ENCODE peak calls at places on chromosomes 5 and 9, in six cellular contexts. V is uterus, J is GM12865, T is transverse colon, Y is HepG2, C is neural crest cell. Z is an unnamed sample.

GRCh38 chr5:10734050-10734709 is 26.9 kb downstream of the DAP start:
- DNase-seq in T (no peak), J (no peak), C (no peak), Y (no peak), V (no peak), Z (no peak)

GRCh38 chr5:67989457-67989856 is 226.1 kb upstream of the PIK3R1 start:
- DNase-seq in C (no peak), V (no peak), T (no peak), Y (no peak), J (no peak), Z (no peak)

GRCh38 chr9:134570151-134570621 is 71.4 kb upstream of the COL5A1 start:
- DNase-seq in T (no peak), V (peak; percentile 8), C (no peak), Y (no peak), J (no peak), Z (no peak)

GRCh38 chr9:1986341-1986740 is 28.8 kb upstream of the SMARCA2 start:
- DNase-seq in C (no peak), T (no peak), Y (no peak), J (no peak), V (no peak), Z (no peak)

GRCh38 chr5:149656576-149657182 is 73.4 kb upstream of the PPARGC1B start:
- DNase-seq in V (no peak), C (no peak), J (peak; percentile 51), Y (no peak), T (peak; percentile 85), Z (peak; percentile 22)

GRCh38 chr5:143957455-143957854 is 145.5 kb downstream of the HMHB1 start:
- DNase-seq in J (no peak), C (no peak), V (no peak), Y (no peak), T (no peak), Z (no peak)

GRCh38 chr5:1472964-1473628 is 27.9 kb upstream of the SLC6A3 start:
- DNase-seq in J (peak; percentile 21), C (no peak), V (peak; percentile 9), Y (no peak), T (no peak), Z (no peak)

GRCh38 chr5:155270737-155271136 is 257.2 kb downstream of the KIF4B start:
- DNase-seq in V (no peak), J (no peak), Y (no peak), C (no peak), T (no peak), Z (no peak)

GRCh38 chr5:148641735-148642134 is 12.6 kb downstream of the HTR4 start:
- DNase-seq in C (no peak), V (no peak), J (no peak), T (no peak), Y (no peak), Z (no peak)

GRCh38 chr5:134538296-134538695 is 12.8 kb downstream of the JADE2 start:
- DNase-seq in Y (no peak), J (no peak), T (no peak), V (no peak), C (no peak), Z (no peak)

GRCh38 chr5:75639912-75640311 is 28.7 kb downstream of the ANKDD1B start:
- DNase-seq in C (no peak), J (no peak), V (no peak), T (no peak), Y (no peak), Z (no peak)

GRCh38 chr5:77210091-77211012 is at the start of gene PDE8B:
- DNase-seq in Y (no peak), C (no peak), J (no peak), V (peak; percentile 33), T (no peak), Z (no peak)

GRCh38 chr9:112852741-112853505 is 37.8 kb downstream of the SLC46A2 start:
- DNase-seq in J (no peak), V (no peak), Y (no peak), C (no peak), T (no peak), Z (no peak)

GRCh38 chr9:85703398-85703797 is 38.4 kb downstream of the AGTPBP1 start:
- DNase-seq in C (no peak), Y (no peak), J (no peak), T (no peak), V (no peak), Z (no peak)

GRCh38 chr9:17906204-17906840 is 327.5 kb downstream of the SH3GL2 start:
- DNase-seq in V (peak; percentile 47), Y (no peak), T (peak; percentile 59), J (no peak), C (peak; percentile 44), Z (peak; percentile 21)

GRCh38 chr5:27010646-27011045 is 27.7 kb downstream of the CDH9 start:
- DNase-seq in J (no peak), C (no peak), Y (no peak), T (no peak), V (no peak), Z (no peak)

GRCh38 chr9:128149951-128150593 is 819 bp downstream of the LCN2 start:
- DNase-seq in T (no peak), V (no peak), J (no peak), Y (no peak), C (no peak), Z (no peak)

GRCh38 chr9:121288557-121288873 is 20.6 kb downstream of the GSN start:
- DNase-seq in Y (no peak), V (no peak), T (no peak), C (no peak), J (no peak), Z (no peak)

GRCh38 chr5:155402927-155403645 is 389.5 kb downstream of the KIF4B start:
- DNase-seq in T (no peak), C (no peak), Y (no peak), J (no peak), V (no peak), Z (no peak)

GRCh38 chr5:31469886-31470285 is 62.0 kb downstream of the DROSHA start:
- DNase-seq in J (no peak), T (no peak), C (no peak), Y (no peak), V (no peak), Z (no peak)

GRCh38 chr5:120655828-120656435 is 191.8 kb downstream of the PRR16 start:
- DNase-seq in J (peak; percentile 11), V (no peak), C (peak; percentile 39), T (peak; percentile 10), Y (peak; percentile 18), Z (peak; percentile 29)
- TF ChIP-seq CTCF in J (peak; percentile 44), V (no peak), C (peak; percentile 79), T (peak; percentile 39), Y (peak; percentile 69), Z (peak; percentile 87)

DNA sequence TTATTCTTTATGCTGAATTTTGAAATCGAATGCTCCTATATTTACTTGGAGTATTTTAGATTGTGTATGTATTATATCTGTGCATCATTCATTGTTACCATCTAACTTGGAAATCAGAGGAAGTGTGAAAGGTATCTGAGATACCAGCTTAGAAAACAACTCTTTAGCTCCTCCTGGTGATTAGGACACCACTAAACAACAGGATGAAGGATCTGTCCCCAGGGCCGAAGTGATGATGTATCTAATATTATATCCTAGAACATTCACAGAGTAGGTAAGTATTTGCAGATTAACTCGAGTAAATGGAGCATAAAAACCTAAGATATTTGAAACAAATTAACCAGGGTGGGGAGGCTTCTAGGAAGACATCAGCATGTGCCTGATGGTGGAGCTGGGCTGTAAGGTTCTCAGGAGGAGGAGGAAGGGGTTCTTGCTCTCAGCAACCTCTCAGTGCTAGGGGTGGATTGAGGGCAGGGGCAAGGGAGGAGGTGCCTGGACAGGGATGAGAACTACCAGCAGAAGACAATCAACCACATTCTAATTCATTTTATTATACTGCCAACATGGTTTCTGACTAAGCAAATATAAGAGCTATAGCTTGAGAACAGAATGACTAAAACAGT is 2.6 kb upstream of the NFIL3 start:
- DNase-seq in C (no peak), T (no peak), V (no peak), J (peak; percentile 59), Y (peak; percentile 53), Z (no peak)
- TF ChIP-seq CTCF in C (peak; percentile 59), T (peak; percentile 37), V (peak; percentile 67), J (peak; percentile 48), Y (peak; percentile 80), Z (peak; percentile 44)

DNA sequence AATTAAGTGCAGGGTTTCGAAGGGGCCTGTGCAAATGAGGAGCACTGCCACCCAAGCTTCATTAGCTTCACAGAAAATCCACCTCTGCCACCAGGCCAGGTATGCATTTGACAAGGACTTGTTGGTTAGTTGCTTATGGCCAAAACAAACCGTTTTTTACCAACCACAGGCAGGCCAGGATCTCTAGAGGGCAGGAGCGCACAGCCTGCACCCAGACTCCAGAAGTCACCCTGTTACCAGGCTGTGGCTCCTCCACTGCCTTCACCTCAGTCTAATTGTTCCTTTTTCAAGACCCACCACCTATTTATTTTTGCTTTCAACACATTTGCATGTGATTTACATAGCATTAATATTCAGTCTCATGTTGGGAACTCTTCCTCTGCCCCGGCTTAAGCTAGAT is 78.3 kb upstream of the HSPA9 start:
- DNase-seq in V (no peak), C (no peak), J (peak; percentile 31), Y (no peak), T (no peak), Z (no peak)
- TF ChIP-seq CTCF in V (no peak), C (no peak), J (no peak), Y (peak; percentile 48), T (no peak), Z (peak; percentile 9)

GRCh38 chr5:39654715-39655114 is 229.9 kb upstream of the DAB2 start:
- DNase-seq in V (no peak), Y (no peak), C (no peak), T (no peak), J (no peak), Z (no peak)

GRCh38 chr5:39648539-39649200 is 223.9 kb upstream of the DAB2 start:
- DNase-seq in T (peak; percentile 20), V (no peak), C (no peak), Y (no peak), J (peak; percentile 4), Z (no peak)

GRCh38 chr5:39652036-39652435 is 227.3 kb upstream of the DAB2 start:
- DNase-seq in C (no peak), V (no peak), J (no peak), Y (no peak), T (no peak), Z (no peak)

GRCh38 chr5:39650234-39650816 is 225.5 kb upstream of the DAB2 start:
- DNase-seq in T (no peak), Y (no peak), C (no peak), V (no peak), J (no peak), Z (no peak)
- TF ChIP-seq CTCF in T (no peak), Y (no peak), C (no peak), V (no peak), J (no peak), Z (no peak)

GRCh38 chr5:102638912-102639652 is 116.0 kb upstream of the PAM start:
- DNase-seq in C (no peak), V (no peak), Y (no peak), T (no peak), J (no peak), Z (no peak)

GRCh38 chr5:102638316-102638715 is 116.8 kb upstream of the PAM start:
- DNase-seq in Y (no peak), V (no peak), T (no peak), J (no peak), C (no peak), Z (no peak)
- TF ChIP-seq CTCF in Y (no peak), V (no peak), T (no peak), J (no peak), C (no peak), Z (no peak)

GRCh38 chr5:6633469-6634326 is 458 bp downstream of the SRD5A1 start:
- DNase-seq in C (peak; percentile 44), T (no peak), J (no peak), V (no peak), Y (no peak), Z (peak; percentile 39)
- TF ChIP-seq CTCF in C (peak; percentile 24), T (no peak), J (peak; percentile 2), V (no peak), Y (no peak), Z (no peak)

GRCh38 chr5:7462758-7463157 is 66.8 kb downstream of the ADCY2 start:
- DNase-seq in J (no peak), T (no peak), C (no peak), V (no peak), Y (no peak), Z (no peak)
- TF ChIP-seq CTCF in J (no peak), T (no peak), C (no peak), V (no peak), Y (no peak), Z (no peak)

Z was measured in progenitor cell of endocrine pancreas.